ENCODE peak calls at places on chromosomes 11 and 22, in six cellular contexts. C is fibroblast of pulmonary artery, K is fibroblast of mammary gland, B is astrocyte, W is A549, L is GM12865. O is an unnamed sample.

GRCh38 chr11:396511-396947 is 2.5 kb downstream of the PKP3 start:
- DNase-seq in C (peak), K (peak), B (no peak), W (peak), L (no peak), O (peak)

GRCh38 chr11:109001585-109001984 is 336.7 kb downstream of the DDX10 start:
- DNase-seq in C (no peak), K (no peak), B (no peak), W (no peak), L (no peak), O (no peak)

GRCh38 chr11:128949791-128950454 is 7.3 kb upstream of the TP53AIP1 start:
- DNase-seq in C (peak), K (peak), B (no peak), W (no peak), L (no peak), O (peak)

GRCh38 chr11:28337701-28338100 is 229.5 kb downstream of the METTL15 start:
- DNase-seq in C (peak), K (no peak), B (no peak), W (no peak), L (no peak), O (no peak)

GRCh38 chr11:46277313-46277622 is 194 bp upstream of the CREB3L1 start:
- DNase-seq in C (peak), K (peak), B (no peak), W (no peak), L (peak), O (peak)

GRCh38 chr22:17368144-17368726 is 1.0 kb upstream of the CECR2 start:
- DNase-seq in C (no peak), K (no peak), B (no peak), W (no peak), L (no peak), O (no peak)

GRCh38 chr11:32231909-32232493 is 141.1 kb downstream of the RCN1 start:
- DNase-seq in C (peak), K (peak), B (peak), W (peak), L (peak), O (peak)

GRCh38 chr11:117830674-117831351 is 6.3 kb upstream of the FXYD2 start:
- DNase-seq in C (no peak), K (no peak), B (no peak), W (no peak), L (peak), O (no peak)

GRCh38 chr22:32258791-32259190 is 3.6 kb upstream of the SLC5A4 start:
- DNase-seq in C (no peak), K (no peak), B (no peak), W (no peak), L (no peak), O (no peak)

DNA sequence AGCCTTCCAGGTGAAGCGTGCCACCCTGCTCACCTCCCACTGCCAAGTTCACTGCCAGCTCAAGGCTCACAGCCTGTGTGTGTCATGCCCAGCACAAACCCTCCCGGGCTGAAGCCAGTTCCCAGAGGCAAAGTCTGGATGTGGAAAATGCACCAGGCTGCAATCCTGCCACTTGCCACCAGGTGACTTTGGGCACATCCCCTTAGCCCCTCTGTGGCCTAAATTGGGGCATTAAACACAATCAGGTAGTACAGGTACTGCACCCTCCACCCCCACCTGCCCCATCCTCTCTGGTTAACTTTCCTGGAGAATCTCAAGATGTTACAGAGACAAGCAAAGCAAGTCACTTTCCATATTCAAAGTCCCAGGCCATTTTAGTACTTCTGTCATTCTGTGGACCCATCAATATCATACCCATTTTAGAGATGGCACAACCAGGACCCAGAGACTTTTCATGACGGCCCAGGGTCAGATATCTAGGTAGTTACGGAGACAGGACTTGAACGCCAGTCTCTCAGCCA is 1.8 kb upstream of the RASD2 start:
- DNase-seq in C (no peak), K (no peak), B (no peak), W (peak), L (peak), O (no peak)
- TF ChIP-seq CTCF in C (peak), K (peak), B (peak), W (peak), L (peak), O (peak)

DNA sequence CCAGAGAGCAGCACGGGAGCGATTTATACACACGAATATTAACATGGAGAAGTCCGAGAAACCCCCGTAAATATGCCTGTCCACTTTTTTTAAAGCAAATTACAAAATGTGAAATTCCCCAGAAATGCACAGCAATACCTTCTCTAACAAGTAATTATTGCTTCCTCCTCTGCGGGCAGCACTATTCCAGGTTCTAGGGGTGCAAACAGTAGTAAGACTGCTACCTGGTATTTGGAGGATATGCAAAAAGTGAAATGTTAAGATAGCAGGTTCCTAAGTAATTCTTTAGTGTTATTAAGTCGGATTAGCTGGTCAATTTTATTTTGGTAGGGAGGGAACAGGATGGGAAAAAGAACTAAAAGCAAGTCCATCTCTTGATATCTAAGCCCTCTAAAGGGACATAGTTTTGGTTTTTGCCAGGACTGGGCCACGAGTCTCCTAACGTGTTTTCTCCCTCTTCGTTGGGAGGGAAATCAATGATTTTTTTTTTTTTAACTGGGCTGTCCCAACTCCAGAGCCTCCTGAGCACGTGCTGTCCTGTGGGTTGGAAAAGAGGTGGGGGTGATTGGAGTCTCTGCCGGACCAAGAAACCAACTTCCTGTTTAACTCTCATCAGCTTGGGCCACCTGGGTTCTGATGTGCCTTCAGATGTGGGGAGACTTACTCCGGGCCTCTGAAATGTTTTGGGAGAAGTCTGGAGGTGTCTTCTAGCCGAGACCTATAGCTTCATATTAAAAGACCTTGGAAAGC is 1.7 kb upstream of the XBP1 start:
- DNase-seq in C (no peak), K (peak), B (no peak), W (no peak), L (peak), O (no peak)
- H3K4me3 ChIP-seq in C (no peak), K (no peak), B (peak), W (no peak), L (peak), O (no peak)

GRCh38 chr11:69950120-69950519 is 128.0 kb upstream of the ANO1 start:
- DNase-seq in C (no peak), K (peak), B (no peak), W (peak), L (peak), O (peak)
- TF ChIP-seq CTCF in C (peak), K (peak), B (peak), W (peak), L (peak), O (peak)

DNA sequence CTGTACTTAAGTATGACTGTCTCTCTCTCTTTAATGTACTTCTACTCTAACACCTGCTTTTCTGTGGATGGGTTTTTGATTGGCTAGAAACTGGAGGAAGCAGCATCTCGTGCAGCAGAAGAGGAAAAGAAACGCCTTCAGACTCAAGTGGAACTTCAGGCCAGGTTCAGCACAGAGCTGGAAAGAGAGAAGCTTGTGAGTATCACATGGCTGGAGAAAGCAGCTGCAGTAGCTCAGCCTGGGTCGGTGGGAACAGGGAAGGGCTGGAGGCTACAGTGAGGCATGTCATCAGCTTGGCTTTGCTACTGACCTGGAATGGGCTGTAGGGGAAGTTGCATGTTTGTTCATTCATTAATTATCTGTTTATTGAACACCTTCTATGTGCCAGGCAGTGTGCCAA is 74.2 kb downstream of the SWAP70 start:
- DNase-seq in C (peak), K (no peak), B (no peak), W (no peak), L (no peak), O (no peak)
- H3K4me3 ChIP-seq in C (no peak), K (no peak), B (no peak), W (no peak), L (no peak), O (no peak)

DNA sequence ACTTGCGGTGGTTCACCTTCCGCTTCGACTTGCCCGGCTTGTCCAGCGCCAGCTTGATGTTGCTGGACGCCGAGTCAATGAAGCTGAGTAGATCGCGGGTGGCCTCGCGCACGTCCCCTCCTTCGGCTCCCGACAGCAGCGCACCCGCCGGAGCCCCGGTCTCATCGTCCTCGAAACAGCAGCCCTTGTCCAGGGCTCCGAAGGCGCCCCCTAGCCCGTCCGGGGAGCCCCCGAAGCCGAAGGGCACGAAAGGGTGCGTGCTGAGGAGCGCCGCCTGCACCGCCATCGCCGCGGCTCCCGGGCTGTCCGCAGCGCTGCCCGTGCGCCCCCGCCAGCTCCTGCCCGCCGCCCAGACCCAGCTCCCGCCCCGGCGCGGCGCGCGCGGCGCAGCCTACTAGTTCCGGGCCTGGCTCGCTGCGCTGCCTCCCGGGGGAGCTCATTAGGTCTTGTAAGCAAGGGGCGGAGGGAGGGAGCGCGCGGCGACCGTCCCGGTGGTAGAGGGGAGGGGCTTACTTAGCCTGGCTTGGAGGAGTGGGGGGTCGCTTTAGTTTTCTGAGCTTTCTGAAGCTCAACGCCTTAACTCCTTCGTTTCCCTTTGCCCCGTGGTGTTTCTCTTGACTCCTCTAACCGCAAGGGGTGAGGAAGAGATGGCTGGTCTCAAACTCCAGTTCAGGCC is at the start of gene FAM181B:
- DNase-seq in C (peak), K (peak), B (no peak), W (peak), L (no peak), O (peak)
- TF ChIP-seq CTCF in C (no peak), K (no peak), B (no peak), W (no peak), L (no peak), O (no peak)

GRCh38 chr22:41171996-41172395 is 33.1 kb upstream of the L3MBTL2 start:
- DNase-seq in C (no peak), K (no peak), B (no peak), W (no peak), L (no peak), O (no peak)

DNA sequence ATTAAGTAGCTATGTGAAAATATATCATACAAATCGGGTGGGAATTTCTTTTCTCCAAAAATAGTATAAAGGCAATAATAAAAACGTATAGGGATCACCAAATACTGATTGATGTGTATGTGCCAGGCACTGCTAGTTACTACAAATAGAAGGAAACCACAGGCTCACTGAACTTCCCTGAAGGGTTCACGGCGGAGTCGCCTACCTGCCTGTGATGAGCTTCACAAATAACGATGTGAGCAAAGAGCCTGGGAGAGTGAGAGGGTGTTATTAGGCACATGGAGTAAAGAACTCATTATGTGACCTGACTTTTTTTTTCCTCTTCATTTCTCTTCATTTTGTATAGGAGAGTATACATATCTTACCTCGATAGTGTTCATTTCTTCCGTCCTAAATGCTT is 36.0 kb upstream of the L3MBTL2 start:
- DNase-seq in C (no peak), K (no peak), B (no peak), W (no peak), L (no peak), O (no peak)
- H3K4me3 ChIP-seq in C (no peak), K (no peak), B (no peak), W (no peak), L (no peak), O (no peak)

DNA sequence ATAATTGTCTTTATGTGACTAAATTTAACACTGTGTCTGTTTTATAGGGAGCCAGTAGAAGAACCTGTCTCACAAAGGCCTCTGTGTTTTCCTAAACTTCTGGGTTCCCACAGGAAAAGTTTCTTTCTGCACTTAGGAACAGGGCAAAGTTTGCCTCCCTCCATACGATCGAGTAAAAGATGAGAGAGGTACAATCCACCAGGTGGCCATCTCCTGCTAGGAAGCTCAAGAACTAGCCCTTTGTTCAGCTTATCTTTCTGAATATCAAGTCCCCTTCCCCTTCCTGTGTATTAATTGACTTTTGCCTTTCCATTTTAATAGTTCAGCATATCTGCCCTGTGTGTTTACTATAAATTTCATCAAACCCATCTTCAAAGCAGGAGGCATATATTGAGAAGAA is 18.0 kb downstream of the CSNK2A3 start:
- DNase-seq in C (no peak), K (no peak), B (no peak), W (no peak), L (no peak), O (no peak)
- TF ChIP-seq CTCF in C (no peak), K (no peak), B (no peak), W (no peak), L (no peak), O (no peak)